ENCODE peak calls at places on chromosome 6, in five cellular contexts. Q, L, H, S and W are unnamed samples.

GRCh38 chr6:24495516-24495847 is 713 bp downstream of the ALDH5A1 start:
- DNase-seq in Q (peak; percentile 50), L (peak; percentile 53), H (peak; percentile 31), S (peak; percentile 31), W (peak; percentile 77)

GRCh38 chr6:13304101-13304500 is 24.2 kb downstream of the TBC1D7 start:
- DNase-seq in Q (peak; percentile 49), L (no peak), H (no peak), S (no peak), W (no peak)

GRCh38 chr6:154592199-154592860 is 81.8 kb upstream of the CNKSR3 start:
- DNase-seq in Q (no peak), L (no peak), H (no peak), S (no peak), W (no peak)

GRCh38 chr6:166258854-166259276 is 49.3 kb downstream of the PRR18 start:
- DNase-seq in Q (no peak), L (no peak), H (no peak), S (no peak), W (no peak)

GRCh38 chr6:140208286-140208685 is 833.8 kb upstream of the CITED2 start:
- DNase-seq in Q (no peak), L (no peak), H (no peak), S (no peak), W (no peak)

GRCh38 chr6:5411414-5411813 is 150.1 kb downstream of the FARS2 start:
- DNase-seq in Q (no peak), L (no peak), H (no peak), S (no peak), W (no peak)

GRCh38 chr6:1561355-1561754 is 48.4 kb upstream of the FOXC1 start:
- DNase-seq in Q (no peak), L (no peak), H (no peak), S (no peak), W (no peak)

GRCh38 chr6:165847407-165848098 is 184.5 kb upstream of the PDE10A start:
- DNase-seq in Q (no peak), L (peak; percentile 35), H (no peak), S (no peak), W (no peak)

GRCh38 chr6:122751291-122751690 is 28.2 kb upstream of the FABP7 start:
- DNase-seq in Q (no peak), L (no peak), H (no peak), S (no peak), W (no peak)

GRCh38 chr6:158903801-158904200 is 84.6 kb upstream of the EZR start:
- DNase-seq in Q (no peak), L (no peak), H (no peak), S (no peak), W (no peak)

GRCh38 chr6:26045046-26045938 is 41.9 kb upstream of the HFE start:
- DNase-seq in Q (peak; percentile 93), L (peak; percentile 90), H (peak; percentile 41), S (peak; percentile 97), W (peak; percentile 94)

GRCh38 chr6:25006565-25007001 is 70.8 kb upstream of the RIPOR2 start:
- DNase-seq in Q (peak; percentile 57), L (peak; percentile 34), H (peak; percentile 16), S (peak; percentile 9), W (peak; percentile 66)

GRCh38 chr6:39804666-39805065 is 12.5 kb downstream of the DAAM2 start:
- DNase-seq in Q (peak; percentile 47), L (no peak), H (no peak), S (peak; percentile 64), W (peak; percentile 41)

GRCh38 chr6:42907336-42907735 is 8.5 kb upstream of the PTCRA start:
- DNase-seq in Q (no peak), L (no peak), H (no peak), S (no peak), W (no peak)